ENCODE peak calls at places on chromosomes 12 and 14, in four cellular contexts. Y is cardiac muscle cell, N is left ventricle myocardium inferior, P is NCI-H345. K is an unnamed sample.

GRCh38 chr14:96051642-96052540 is 12.7 kb downstream of the C14orf132 start:
- DNase-seq in Y (no peak), N (no peak), P (no peak), K (no peak)

GRCh38 chr12:24025153-24025798 is 75.8 kb upstream of the SOX5 start:
- DNase-seq in Y (no peak), N (no peak), P (no peak), K (no peak)

GRCh38 chr12:106112094-106112822 is 26.5 kb downstream of the NUAK1 start:
- DNase-seq in Y (no peak), N (no peak), P (peak), K (no peak)

GRCh38 chr12:24759155-24759554 is 189.7 kb downstream of the BCAT1 start:
- DNase-seq in Y (no peak), N (no peak), P (no peak), K (no peak)

GRCh38 chr14:96265387-96265786 is 9.4 kb downstream of the BDKRB1 start:
- DNase-seq in Y (no peak), N (no peak), P (peak), K (no peak)

GRCh38 chr14:95885278-95885677 is 8.6 kb downstream of the TUNAR start:
- DNase-seq in Y (no peak), N (no peak), P (no peak), K (no peak)

GRCh38 chr14:64979336-64980074 is 7.2 kb upstream of the FNTB start:
- DNase-seq in Y (peak), N (no peak), P (no peak), K (peak)

GRCh38 chr14:35855886-35856481 is 29.8 kb downstream of the BRMS1L start:
- DNase-seq in Y (no peak), N (no peak), P (peak), K (no peak)

GRCh38 chr14:67359775-67360468 is at the start of the genes ATP6V1D and EIF2S1:
- DNase-seq in Y (peak), N (peak), P (peak), K (peak)

GRCh38 chr14:71320734-71321555 is 413.7 kb downstream of the PCNX1 start:
- DNase-seq in Y (peak), N (peak), P (peak), K (peak)

GRCh38 chr12:53232641-53233538 is 881 bp upstream of the RARG start:
- DNase-seq in Y (peak), N (peak), P (peak), K (peak)

GRCh38 chr12:111686574-111687105 is 787 bp downstream of the ACAD10 start:
- DNase-seq in Y (no peak), N (no peak), P (no peak), K (no peak)

GRCh38 chr12:57401165-57401564 is 29.7 kb downstream of the R3HDM2 start:
- DNase-seq in Y (peak), N (no peak), P (no peak), K (no peak)

GRCh38 chr12:89840162-89840922 is 131.7 kb upstream of the ATP2B1 start:
- DNase-seq in Y (no peak), N (no peak), P (peak), K (peak)

GRCh38 chr12:48005750-48006021 is 1.4 kb upstream of the COL2A1 start:
- DNase-seq in Y (no peak), N (no peak), P (no peak), K (no peak)

GRCh38 chr12:51695241-51696010 is 104.4 kb downstream of the SCN8A start:
- DNase-seq in Y (no peak), N (no peak), P (no peak), K (peak)

GRCh38 chr14:44151120-44151519 is 356.0 kb downstream of the FSCB start:
- DNase-seq in Y (no peak), N (no peak), P (no peak), K (no peak)

GRCh38 chr12:26003065-26003464 is 44.6 kb downstream of the RASSF8 start:
- DNase-seq in Y (no peak), N (no peak), P (no peak), K (no peak)

K was measured in GM03348.